ENCODE peak calls at places on chromosomes 12 and 14, in nine cellular contexts. A, C, Z, X, U, O, B, T and L are unnamed samples. For H3K36me3, the result is how much of the 10 kb centered on the place peaks cover.

GRCh38 chr14:59208224-59208814 is 19.9 kb downstream of the DAAM1 start:
- DNase-seq in A (peak), Z (peak), U (peak), X (peak), O (no peak), T (peak), B (no peak), C (no peak), L (no peak)

GRCh38 chr12:113105606-113106271 is 29.8 kb downstream of the RASAL1 start:
- DNase-seq in O (no peak), A (no peak), X (no peak), U (no peak), C (no peak), T (no peak), Z (no peak), B (no peak), L (no peak)

GRCh38 chr12:63802012-63802608 is 22.4 kb downstream of the RXYLT1 start:
- DNase-seq in B (peak), Z (peak), C (peak), O (no peak), T (peak), U (peak), A (peak), X (no peak), L (peak)

GRCh38 chr12:93468008-93468371 is 676 bp downstream of the MRPL42 start:
- DNase-seq in C (peak), T (no peak), O (no peak), B (no peak), U (no peak), Z (no peak), A (no peak), X (no peak), L (no peak)

GRCh38 chr14:100589071-100589759 is 2.0 kb upstream of the BEGAIN start:
- DNase-seq in A (no peak), X (no peak), Z (no peak), C (no peak), U (no peak), O (no peak), T (no peak), B (peak), L (no peak)

GRCh38 chr14:94548131-94548998 is 12.9 kb upstream of the SERPINA4 start:
- DNase-seq in B (no peak), O (no peak), U (no peak), C (no peak), X (no peak), T (no peak), Z (no peak), A (no peak), L (no peak)

GRCh38 chr12:16168078-16168477 is 109.4 kb downstream of the SLC15A5 start:
- DNase-seq in T (peak), X (no peak), A (no peak), O (no peak), U (no peak), B (no peak), Z (peak), C (no peak), L (no peak)

GRCh38 chr14:91919814-91920213 is 27.7 kb downstream of the FBLN5 start:
- DNase-seq in Z (peak), A (no peak), C (no peak), X (no peak), T (no peak), O (no peak), B (no peak), U (peak), L (no peak)

GRCh38 chr12:86521870-86522269 is 265.7 kb upstream of the MGAT4C start:
- DNase-seq in T (no peak), Z (no peak), A (no peak), B (peak), C (no peak), O (no peak), U (no peak), X (no peak), L (no peak)

GRCh38 chr14:70357985-70358384 is 1.5 kb downstream of the COX16 start:
- DNase-seq in B (no peak), T (no peak), C (no peak), O (no peak), U (no peak), A (no peak), Z (no peak), X (no peak), L (no peak)

GRCh38 chr14:47194051-47194450 is 481.4 kb downstream of the MDGA2 start:
- DNase-seq in U (no peak), B (no peak), A (no peak), Z (peak), T (peak), C (no peak), X (no peak), O (no peak), L (no peak)

GRCh38 chr12:122851820-122852219 is 16.6 kb downstream of the HIP1R start:
- DNase-seq in B (no peak), C (no peak), T (peak), U (peak), A (no peak), O (no peak), Z (peak), X (no peak), L (no peak)

GRCh38 chr12:54215990-54216579 is 27.3 kb upstream of the SMUG1 start:
- DNase-seq in X (no peak), C (peak), U (no peak), T (no peak), B (no peak), A (peak), O (no peak), Z (no peak), L (peak)

GRCh38 chr14:25048170-25049126 is 1.5 kb downstream of the STXBP6 start:
- DNase-seq in Z (peak), B (no peak), U (peak), C (no peak), O (no peak), T (peak), X (no peak), A (peak), L (peak)

GRCh38 chr12:51683763-51684357 is 92.8 kb downstream of the SCN8A start:
- DNase-seq in Z (peak), T (peak), B (no peak), O (no peak), X (no peak), U (peak), C (no peak), A (no peak), L (no peak)

GRCh38 chr12:100593490-100593889 is 20.0 kb downstream of the GAS2L3 start:
- DNase-seq in B (no peak), U (no peak), Z (peak), O (no peak), X (no peak), A (no peak), C (no peak), T (no peak), L (no peak)

GRCh38 chr12:132222096-132222807 is 78.0 kb downstream of the NOC4L start:
- DNase-seq in A (no peak), O (peak), B (peak), C (peak), X (peak), Z (peak), U (peak), T (peak), L (peak)

GRCh38 chr14:65832431-65833253 is 420.1 kb downstream of the FUT8 start:
- DNase-seq in X (no peak), U (peak), B (peak), O (no peak), C (peak), Z (peak), A (no peak), T (peak), L (no peak)

GRCh38 chr12:9910716-9911421 is 21.3 kb downstream of the CLEC2A start:
- DNase-seq in Z (peak), O (no peak), U (no peak), T (no peak), C (peak), B (peak), A (no peak), X (no peak), L (peak)

GRCh38 chr14:51069065-51069464 is 25.8 kb downstream of the TRIM9 start:
- DNase-seq in X (no peak), U (no peak), T (no peak), C (no peak), B (no peak), O (no peak), Z (peak), A (no peak), L (no peak)

GRCh38 chr14:25049127-25049558 is 804 bp downstream of the STXBP6 start:
- DNase-seq in C (no peak), T (no peak), A (no peak), Z (peak), U (no peak), B (no peak), X (no peak), O (no peak), L (peak)

GRCh38 chr12:132095520-132096409 is 48.4 kb downstream of the DDX51 start:
- DNase-seq in X (no peak), B (no peak), A (no peak), C (no peak), O (no peak), U (no peak), Z (no peak), T (no peak), L (peak)

GRCh38 chr12:15472036-15472435 is 149.7 kb downstream of the PTPRO start:
- DNase-seq in C (no peak), O (no peak), B (no peak), T (peak), A (no peak), U (no peak), X (no peak), Z (no peak), L (peak)

GRCh38 chr12:110001596-110001995 is 2.4 kb downstream of the ANKRD13A start:
- DNase-seq in U (peak), C (no peak), A (no peak), O (no peak), Z (peak), X (no peak), T (peak), B (no peak), L (no peak)

GRCh38 chr12:43812042-43812441 is 5.9 kb upstream of the TWF1 start:
- DNase-seq in T (no peak), U (no peak), O (no peak), A (no peak), Z (no peak), B (no peak), X (no peak), C (no peak), L (no peak)

GRCh38 chr12:26906704-26907103 is 31.1 kb downstream of the INTS13 start:
- DNase-seq in X (no peak), Z (no peak), O (no peak), A (no peak), B (no peak), T (no peak), U (no peak), C (no peak), L (no peak)
- H3K36me3 ChIP-seq in X (under half), Z (half or more), O (under half), A (half or more), B (under half), T (half or more), U (under half), C (half or more), L (under half)

GRCh38 chr14:68970096-68970612 is 8.9 kb downstream of the ACTN1 start:
- DNase-seq in Z (no peak), U (no peak), O (no peak), X (no peak), A (no peak), C (no peak), B (no peak), T (no peak), L (no peak)

GRCh38 chr14:68973639-68974038 is 5.5 kb downstream of the ACTN1 start:
- DNase-seq in C (no peak), A (no peak), X (no peak), O (no peak), B (no peak), U (no peak), Z (no peak), T (no peak), L (no peak)

GRCh38 chr14:68972507-68973272 is 6.4 kb downstream of the ACTN1 start:
- DNase-seq in A (no peak), C (no peak), T (no peak), Z (no peak), O (no peak), U (peak), B (no peak), X (no peak), L (no peak)

GRCh38 chr14:68970736-68971135 is 8.4 kb downstream of the ACTN1 start:
- DNase-seq in O (no peak), X (no peak), A (no peak), T (no peak), U (no peak), Z (no peak), C (no peak), B (no peak), L (no peak)

GRCh38 chr14:68971411-68972035 is 7.6 kb downstream of the ACTN1 start:
- DNase-seq in B (no peak), X (no peak), O (no peak), C (no peak), A (no peak), Z (no peak), T (no peak), U (no peak), L (no peak)
- H3K4me2 ChIP-seq in B (no peak), X (no peak), O (no peak), C (no peak), A (no peak), Z (peak), T (no peak), U (peak), L (no peak)

DNA sequence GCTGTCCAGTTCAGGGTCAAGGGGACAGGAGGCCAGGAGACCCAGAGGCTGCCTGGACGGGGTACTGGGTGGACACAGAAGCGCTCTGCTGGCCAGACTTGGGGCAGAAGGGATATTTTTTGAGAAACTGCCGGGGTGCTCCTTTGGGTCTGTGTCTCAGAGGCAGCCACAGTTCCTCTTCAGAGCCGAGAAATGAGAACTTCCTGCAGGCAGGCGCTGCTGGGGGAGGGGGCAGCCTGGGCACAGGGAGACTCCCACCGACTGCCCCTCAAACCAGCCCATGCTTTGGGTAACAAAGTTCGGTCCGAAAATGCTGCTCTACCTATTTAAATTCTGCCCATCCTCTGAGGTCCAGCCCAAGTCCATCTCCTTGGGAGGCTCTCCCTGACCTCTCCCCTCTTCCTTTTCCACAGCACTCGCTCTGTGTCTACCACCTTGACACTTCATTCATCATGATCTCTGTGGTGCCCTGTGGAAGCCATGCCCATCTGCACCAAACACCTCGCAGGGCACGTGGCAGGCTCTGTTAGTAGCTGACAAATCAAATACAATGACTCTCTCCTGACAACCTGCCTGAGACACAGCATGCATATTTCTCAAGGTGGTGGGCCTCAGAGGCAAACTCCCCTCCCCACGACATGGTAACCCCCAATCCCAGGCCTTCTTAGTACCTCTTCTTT is 16.4 kb downstream of the HDAC7 start:
- DNase-seq in B (no peak), A (no peak), T (no peak), C (no peak), O (no peak), X (no peak), Z (no peak), U (no peak), L (no peak)
- H3K27ac ChIP-seq in B (no peak), A (no peak), T (no peak), C (no peak), O (no peak), X (no peak), Z (no peak), U (no peak), L (no peak)

GRCh38 chr12:130872179-130873096 is 572 bp downstream of the RAN start:
- DNase-seq in C (peak), Z (peak), O (no peak), A (peak), U (no peak), B (peak), X (no peak), T (peak), L (peak)

GRCh38 chr12:130874696-130875095 is 2.8 kb downstream of the RAN start:
- DNase-seq in U (no peak), X (no peak), T (no peak), Z (no peak), O (no peak), B (no peak), A (no peak), C (no peak), L (no peak)

GRCh38 chr12:130873825-130874224 is 2.0 kb downstream of the RAN start:
- DNase-seq in A (no peak), Z (no peak), X (no peak), O (no peak), T (no peak), B (no peak), C (peak), U (no peak), L (no peak)

GRCh38 chr12:130871286-130872178 is at the start of gene RAN:
- DNase-seq in Z (peak), O (peak), T (peak), U (peak), X (peak), A (peak), B (peak), C (peak), L (peak)

DNA sequence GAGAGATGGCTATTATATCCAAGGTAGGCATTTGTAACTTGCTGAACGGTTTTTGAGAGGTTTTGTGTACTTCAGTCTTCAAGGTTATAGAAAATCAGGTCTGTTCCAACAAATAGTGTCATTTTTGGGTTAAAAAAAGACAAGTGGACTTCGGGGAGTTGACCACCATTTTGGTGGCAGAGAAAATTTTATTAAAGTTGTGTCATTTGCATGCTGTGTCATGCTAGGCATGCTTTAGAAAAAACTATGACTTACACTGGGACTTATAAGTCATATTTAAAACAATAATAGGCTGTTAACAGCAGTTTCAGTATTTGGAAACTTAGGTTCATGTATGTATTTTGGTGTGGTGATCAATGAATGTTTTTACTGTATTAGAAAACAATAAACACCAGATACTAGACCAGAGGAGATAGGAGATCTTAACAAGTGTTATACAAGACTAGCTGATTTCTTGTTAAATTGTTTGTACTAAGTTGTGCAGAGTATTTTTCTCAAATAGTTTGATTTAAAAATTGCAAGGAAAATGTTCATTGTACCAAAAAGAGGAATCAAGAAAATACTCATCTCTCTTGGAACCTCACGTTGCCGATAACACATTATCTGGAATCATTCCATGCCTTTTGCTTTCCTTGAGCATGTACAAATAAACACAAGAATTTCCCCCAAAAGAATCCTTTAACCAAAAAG is 1.4 kb downstream of the RAN start:
- DNase-seq in B (no peak), O (no peak), X (no peak), A (no peak), C (no peak), U (no peak), Z (peak), T (no peak), L (no peak)
- H3K36me3 ChIP-seq in B (under half), O (under half), X (under half), A (half or more), C (half or more), U (under half), Z (under half), T (under half), L (under half)